ENCODE peak calls at places on chromosomes 3 and 15, in four cellular contexts. One of them, this sample, is unnamed.

GRCh38 chr3:178001670-178002101 is 534.5 kb upstream of the KCNMB2 start:
- DNase-seq in AG04450: no peak
- DNase-seq in GM20000: peak; percentile 13
- DNase-seq in AG10803: no peak
- DNase-seq in this sample: no peak

GRCh38 chr3:50656417-50657195 is 18.1 kb upstream of the DOCK3 start:
- DNase-seq in AG04450: no peak
- DNase-seq in GM20000: no peak
- DNase-seq in AG10803: no peak
- DNase-seq in this sample: no peak

GRCh38 chr3:64650096-64650622 is 37.6 kb downstream of the ADAMTS9 start:
- DNase-seq in AG04450: no peak
- DNase-seq in GM20000: no peak
- DNase-seq in AG10803: no peak
- DNase-seq in this sample: no peak

GRCh38 chr3:165181556-165181955 is 14.6 kb downstream of the SLITRK3 start:
- DNase-seq in AG04450: no peak
- DNase-seq in GM20000: no peak
- DNase-seq in AG10803: no peak
- DNase-seq in this sample: no peak

GRCh38 chr15:44706946-44707636 is 4.0 kb downstream of the PATL2 start:
- DNase-seq in AG04450: no peak
- DNase-seq in GM20000: no peak
- DNase-seq in AG10803: no peak
- DNase-seq in this sample: no peak

GRCh38 chr3:30751610-30752299 is 142.7 kb downstream of the GADL1 start:
- DNase-seq in AG04450: no peak
- DNase-seq in GM20000: peak; percentile 19
- DNase-seq in AG10803: peak; percentile 32
- DNase-seq in this sample: no peak

GRCh38 chr3:124107074-124107473 is 115.2 kb upstream of the ROPN1 start:
- DNase-seq in AG04450: no peak
- DNase-seq in GM20000: no peak
- DNase-seq in AG10803: peak; percentile 56
- DNase-seq in this sample: no peak

GRCh38 chr3:84074767-84075166 is 884.0 kb upstream of the CADM2 start:
- DNase-seq in AG04450: no peak
- DNase-seq in GM20000: no peak
- DNase-seq in AG10803: no peak
- DNase-seq in this sample: no peak

GRCh38 chr3:14428087-14429067 is 26.0 kb downstream of the SLC6A6 start:
- DNase-seq in AG04450: no peak
- DNase-seq in GM20000: peak; percentile 42
- DNase-seq in AG10803: no peak
- DNase-seq in this sample: no peak

DNA sequence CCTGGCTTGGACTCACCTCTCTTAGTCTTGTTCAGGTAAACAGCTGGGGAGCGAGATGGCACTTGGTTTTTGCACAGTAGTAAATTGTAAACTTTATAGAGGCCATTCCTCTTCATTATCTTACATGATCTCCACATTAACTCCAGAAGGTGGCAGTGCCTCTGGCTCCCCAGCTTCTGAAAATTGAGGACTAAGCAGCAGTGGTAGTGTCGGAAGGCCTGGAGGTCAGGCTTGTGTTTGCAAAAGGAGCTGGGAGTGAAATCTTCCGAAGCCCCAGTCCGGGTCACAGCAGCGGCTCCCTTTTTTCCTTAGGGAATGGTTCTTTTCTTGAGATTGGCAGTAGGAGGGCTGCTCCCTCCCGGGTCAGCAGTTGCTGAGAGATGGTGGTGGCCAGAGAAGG is 85.7 kb downstream of the FNDC3B start:
- DNase-seq in AG04450: no peak
- DNase-seq in GM20000: no peak
- DNase-seq in AG10803: no peak
- DNase-seq in this sample: no peak
- TF ChIP-seq CTCF in AG04450: no peak
- TF ChIP-seq CTCF in GM20000: no peak
- TF ChIP-seq CTCF in AG10803: no peak
- TF ChIP-seq CTCF in this sample: no peak

GRCh38 chr15:62927196-62927595 is 115.4 kb upstream of the TPM1 start:
- DNase-seq in AG04450: no peak
- DNase-seq in GM20000: no peak
- DNase-seq in AG10803: no peak
- DNase-seq in this sample: no peak

GRCh38 chr15:62931650-62932049 is 110.9 kb upstream of the TPM1 start:
- DNase-seq in AG04450: no peak
- DNase-seq in GM20000: no peak
- DNase-seq in AG10803: peak; percentile 49
- DNase-seq in this sample: no peak

GRCh38 chr15:62928996-62929350 is 113.6 kb upstream of the TPM1 start:
- DNase-seq in AG04450: peak; percentile 66
- DNase-seq in GM20000: no peak
- DNase-seq in AG10803: no peak
- DNase-seq in this sample: no peak

GRCh38 chr15:62925875-62926274 is 116.7 kb upstream of the TPM1 start:
- DNase-seq in AG04450: no peak
- DNase-seq in GM20000: no peak
- DNase-seq in AG10803: no peak
- DNase-seq in this sample: no peak

DNA sequence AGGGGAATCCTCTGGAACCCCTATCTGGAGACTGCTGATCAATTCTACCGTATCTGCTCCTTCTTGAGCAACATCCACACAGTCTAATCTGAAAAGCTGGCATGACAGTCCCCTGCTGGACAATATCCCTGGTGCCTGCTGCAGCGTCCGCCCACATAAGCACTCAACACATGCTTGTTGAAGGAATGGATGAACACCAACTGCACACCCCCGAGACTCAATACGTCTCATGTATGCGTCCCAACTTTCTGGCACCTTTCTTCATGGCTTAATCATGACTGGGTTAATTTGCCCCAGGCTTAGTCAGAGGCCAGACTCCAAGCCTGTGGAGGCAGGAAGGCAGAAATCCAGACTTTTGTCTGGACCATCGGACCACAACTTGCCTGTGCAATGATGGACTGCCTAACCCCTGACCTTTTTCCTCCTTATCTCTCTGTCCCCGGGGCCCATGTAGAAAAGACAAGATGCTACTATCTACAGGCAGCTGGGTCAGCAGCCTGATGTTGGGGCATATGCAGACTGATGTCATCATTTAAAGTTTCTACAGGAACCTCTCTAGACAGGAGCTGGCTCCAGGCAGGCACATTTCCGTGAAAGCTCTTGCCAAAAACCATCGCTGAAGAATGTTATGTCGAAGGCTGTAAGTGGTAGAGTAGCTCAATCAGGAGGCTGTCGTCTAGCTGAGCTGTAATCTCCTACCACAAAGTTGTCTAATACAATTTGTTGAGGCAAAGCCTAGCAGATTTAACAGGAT is 114.1 kb upstream of the TPM1 start:
- DNase-seq in AG04450: peak; percentile 64
- DNase-seq in GM20000: no peak
- DNase-seq in AG10803: peak; percentile 97
- DNase-seq in this sample: peak; percentile 89
- TF ChIP-seq CTCF in AG04450: peak; percentile 42
- TF ChIP-seq CTCF in GM20000: no peak
- TF ChIP-seq CTCF in AG10803: peak; percentile 55
- TF ChIP-seq CTCF in this sample: peak; percentile 44

GRCh38 chr3:133805702-133806475 is at the start of gene SRPRB:
- DNase-seq in AG04450: peak; percentile 77
- DNase-seq in GM20000: peak; percentile 96
- DNase-seq in AG10803: peak; percentile 91
- DNase-seq in this sample: peak; percentile 52
- TF ChIP-seq CTCF in AG04450: no peak
- TF ChIP-seq CTCF in GM20000: no peak
- TF ChIP-seq CTCF in AG10803: no peak
- TF ChIP-seq CTCF in this sample: no peak

GRCh38 chr15:97482521-97482920 is 478.0 kb upstream of the ARRDC4 start:
- DNase-seq in AG04450: no peak
- DNase-seq in GM20000: no peak
- DNase-seq in AG10803: no peak
- DNase-seq in this sample: no peak
- TF ChIP-seq CTCF in AG04450: no peak
- TF ChIP-seq CTCF in GM20000: no peak
- TF ChIP-seq CTCF in AG10803: no peak
- TF ChIP-seq CTCF in this sample: no peak

DNA sequence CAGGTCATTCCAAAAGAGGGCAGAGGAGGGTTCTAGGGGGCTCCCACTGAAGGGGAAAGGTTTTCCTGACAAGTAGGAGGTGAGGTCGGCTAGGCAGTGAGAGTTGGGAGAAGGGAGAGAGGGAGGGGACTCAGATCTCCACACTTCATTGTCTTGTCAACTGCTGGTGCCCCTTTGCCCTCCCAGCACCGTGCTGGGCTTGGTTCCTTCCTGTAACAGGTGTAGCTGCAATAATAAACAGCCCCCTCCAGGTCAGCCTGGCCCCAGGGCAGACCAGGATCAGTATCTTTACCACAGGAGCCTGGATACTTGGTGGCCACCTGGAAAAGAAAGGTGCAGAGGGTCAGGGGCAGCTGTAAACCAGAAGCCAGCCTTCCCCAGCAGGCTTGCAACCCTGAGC is 2.9 kb upstream of the KCTD6 start:
- DNase-seq in AG04450: no peak
- DNase-seq in GM20000: no peak
- DNase-seq in AG10803: no peak
- DNase-seq in this sample: no peak
- TF ChIP-seq CTCF in AG04450: no peak
- TF ChIP-seq CTCF in GM20000: no peak
- TF ChIP-seq CTCF in AG10803: no peak
- TF ChIP-seq CTCF in this sample: no peak

GRCh38 chr3:40847571-40847992 is 322.8 kb downstream of the ZNF621 start:
- DNase-seq in AG04450: no peak
- DNase-seq in GM20000: no peak
- DNase-seq in AG10803: peak; percentile 42
- DNase-seq in this sample: no peak
- TF ChIP-seq CTCF in AG04450: no peak
- TF ChIP-seq CTCF in GM20000: no peak
- TF ChIP-seq CTCF in AG10803: peak; percentile 7
- TF ChIP-seq CTCF in this sample: no peak

GRCh38 chr3:94405258-94406035 is 342.6 kb downstream of the NSUN3 start:
- DNase-seq in AG04450: no peak
- DNase-seq in GM20000: no peak
- DNase-seq in AG10803: no peak
- DNase-seq in this sample: no peak
- TF ChIP-seq CTCF in AG04450: no peak
- TF ChIP-seq CTCF in GM20000: no peak
- TF ChIP-seq CTCF in AG10803: no peak
- TF ChIP-seq CTCF in this sample: no peak

This sample was measured in AG04449.